ENCODE peak calls at places on chromosomes 13 and 19, in nine cellular contexts. C is thoracic aorta; N is foreskin fibroblast; T is GM20000; U is adrenal gland; H is CD4-positive, alpha-beta T cell; V is WTC11; Q is dorsolateral prefrontal cortex; I is OCI-LY7. P is an unnamed sample.
A peak's percentile ranks its signal among the peaks of the same experiment; 100 is the strongest.

GRCh38 chr19:54453921-54454780 is 5.2 kb downstream of the LENG8 start:
- DNase-seq in U (no peak), Q (no peak), I (no peak), C (no peak), V (no peak), H (no peak), N (no peak), T (no peak), P (no peak)

GRCh38 chr19:39341122-39341719 is 1.0 kb upstream of the SAMD4B start:
- DNase-seq in T (peak; percentile 31), Q (peak; percentile 22), N (no peak), C (no peak), I (peak; percentile 29), H (no peak), V (peak; percentile 29), U (peak; percentile 61), P (peak; percentile 51)

GRCh38 chr13:30480292-30480947 is 14.7 kb upstream of the HMGB1 start:
- DNase-seq in U (no peak), H (no peak), I (no peak), Q (no peak), V (no peak), C (no peak), N (no peak), T (no peak), P (no peak)

GRCh38 chr13:29993716-29994488 is 143.5 kb upstream of the UBL3 start:
- DNase-seq in N (peak; percentile 88), C (no peak), V (no peak), T (peak; percentile 8), Q (no peak), I (no peak), U (no peak), H (no peak), P (no peak)

GRCh38 chr13:52161193-52161646 is 1.8 kb upstream of the NEK3 start:
- DNase-seq in V (no peak), U (no peak), N (no peak), C (no peak), Q (no peak), I (no peak), T (no peak), H (no peak), P (no peak)

GRCh38 chr13:75049936-75050335 is 432.0 kb downstream of the TBC1D4 start:
- DNase-seq in C (no peak), U (no peak), H (no peak), V (no peak), N (no peak), T (no peak), I (no peak), Q (no peak), P (no peak)

GRCh38 chr13:34153428-34154180 is 335.7 kb downstream of the RFC3 start:
- DNase-seq in N (no peak), T (no peak), V (no peak), Q (no peak), C (no peak), I (no peak), H (no peak), U (no peak), P (no peak)

GRCh38 chr13:94054159-94054558 is 425.3 kb downstream of the DCT start:
- DNase-seq in U (no peak), T (no peak), H (no peak), C (no peak), V (no peak), I (peak; percentile 14), N (no peak), Q (no peak), P (no peak)

GRCh38 chr13:42996584-42996983 is 4.5 kb upstream of the EPSTI1 start:
- DNase-seq in T (no peak), V (no peak), H (no peak), N (peak; percentile 84), Q (no peak), I (no peak), C (no peak), U (no peak), P (no peak)

GRCh38 chr19:33727331-33728028 is 69.2 kb upstream of the KCTD15 start:
- DNase-seq in V (no peak), Q (no peak), N (no peak), C (no peak), I (no peak), U (no peak), H (no peak), T (no peak), P (no peak)

GRCh38 chr19:40255619-40256166 is 29.2 kb upstream of the CCNP start:
- DNase-seq in Q (no peak), I (no peak), T (no peak), V (no peak), H (no peak), C (no peak), U (no peak), N (no peak), P (no peak)

GRCh38 chr19:41843371-41843770 is 1.1 kb downstream of the LYPD4 start:
- DNase-seq in U (no peak), I (no peak), V (no peak), T (no peak), C (no peak), Q (no peak), N (no peak), H (no peak), P (no peak)

GRCh38 chr19:55255618-55256423 is 3.0 kb downstream of the PPP6R1 start:
- DNase-seq in Q (no peak), U (peak; percentile 26), T (no peak), H (peak; percentile 36), N (no peak), I (peak; percentile 73), V (no peak), C (no peak), P (peak; percentile 58)

GRCh38 chr13:44932850-44933251 is 56.4 kb downstream of the NUFIP1 start:
- DNase-seq in C (no peak), I (no peak), H (no peak), N (peak; percentile 89), Q (no peak), V (no peak), U (peak; percentile 45), T (no peak), P (no peak)

GRCh38 chr19:49738242-49738641 is 24.9 kb downstream of the TSKS start:
- DNase-seq in N (no peak), T (no peak), H (no peak), Q (no peak), V (no peak), C (no peak), I (no peak), U (no peak), P (no peak)

GRCh38 chr13:99702687-99703319 is 201.5 kb downstream of the TM9SF2 start:
- DNase-seq in N (no peak), H (no peak), T (no peak), I (no peak), Q (no peak), U (no peak), C (no peak), V (peak; percentile 38), P (no peak)

GRCh38 chr13:113551081-113552000 is 33.2 kb upstream of the TFDP1 start:
- DNase-seq in Q (no peak), I (no peak), C (no peak), H (no peak), N (no peak), T (no peak), U (peak; percentile 13), V (no peak), P (no peak)

GRCh38 chr13:37175996-37176395 is 70.5 kb upstream of the CSNK1A1L start:
- DNase-seq in N (peak; percentile 75), V (no peak), U (no peak), I (no peak), C (no peak), H (no peak), Q (no peak), T (no peak), P (no peak)

GRCh38 chr19:39412100-39412866 is at the start of gene PLEKHG2:
- DNase-seq in V (peak; percentile 98), H (peak; percentile 98), Q (peak; percentile 94), T (peak; percentile 99), I (peak; percentile 100), C (peak; percentile 96), N (peak; percentile 99), U (peak; percentile 98), P (peak; percentile 99)

GRCh38 chr19:5436101-5436947 is 18.9 kb upstream of the ZNRF4 start:
- DNase-seq in C (no peak), U (peak; percentile 25), V (peak; percentile 93), H (no peak), T (no peak), I (no peak), Q (peak; percentile 84), N (no peak), P (peak; percentile 52)

GRCh38 chr13:61908906-61909305 is 493.3 kb upstream of the PCDH20 start:
- DNase-seq in V (peak; percentile 16), H (no peak), I (no peak), T (no peak), N (no peak), C (no peak), Q (no peak), U (no peak), P (no peak)

GRCh38 chr19:22144394-22144793 is 52.4 kb downstream of the ZNF676 start:
- DNase-seq in V (no peak), U (no peak), Q (no peak), T (no peak), N (no peak), I (peak; percentile 61), C (no peak), H (no peak), P (no peak)

GRCh38 chr19:51600940-51601575 is 29.1 kb downstream of the SIGLEC5 start:
- DNase-seq in H (no peak), T (peak; percentile 68), V (peak; percentile 44), N (no peak), U (no peak), I (no peak), Q (no peak), C (no peak), P (peak; percentile 54)

GRCh38 chr19:11141937-11142527 is 13.6 kb downstream of the SPC24 start:
- DNase-seq in C (no peak), T (no peak), U (no peak), H (no peak), I (no peak), N (no peak), V (no peak), Q (no peak), P (no peak)
- TF ChIP-seq CTCF in C (no peak), T (no peak), U (no peak), H (no peak), I (peak; percentile 23), N (no peak), V (no peak), Q (no peak), P (no peak)

GRCh38 chr19:45402469-45403070 is 2.3 kb downstream of the PPP1R13L start:
- DNase-seq in I (no peak), H (no peak), N (no peak), U (no peak), Q (no peak), T (peak; percentile 69), V (peak; percentile 78), C (no peak), P (peak; percentile 73)
- TF ChIP-seq CTCF in I (peak; percentile 69), H (no peak), N (no peak), U (peak; percentile 43), Q (peak; percentile 27), T (peak; percentile 56), V (peak; percentile 68), C (peak; percentile 46), P (peak; percentile 72)

GRCh38 chr13:78659450-78660110 is 625 bp upstream of the OBI1 start:
- DNase-seq in V (no peak), H (no peak), I (peak; percentile 5), C (no peak), U (no peak), T (peak; percentile 10), Q (no peak), N (no peak), P (peak; percentile 17)
- TF ChIP-seq CTCF in V (no peak), H (no peak), I (no peak), C (no peak), U (no peak), T (no peak), Q (no peak), N (no peak), P (no peak)

GRCh38 chr13:19984430-19985218 is 26.1 kb downstream of the ZMYM2 start:
- DNase-seq in N (peak; percentile 19), Q (no peak), U (no peak), T (peak; percentile 40), I (peak; percentile 49), H (no peak), V (no peak), C (no peak), P (peak; percentile 63)
- TF ChIP-seq CTCF in N (peak; percentile 78), Q (peak; percentile 49), U (peak; percentile 50), T (peak; percentile 16), I (peak; percentile 80), H (peak; percentile 37), V (peak; percentile 42), C (peak; percentile 52), P (peak; percentile 48)